ENCODE peak calls at places on chromosomes 6 and 20, in seven cellular contexts. One of them, this sample, is unnamed.
A peak's percentile ranks its signal among the peaks of the same experiment; 100 is the strongest.

GRCh38 chr6:119728935-119729334 is 379.4 kb upstream of the MAN1A1 start:
- DNase-seq in A549: no peak
- DNase-seq in kidney: no peak
- DNase-seq in left ventricle myocardium inferior: no peak
- DNase-seq in bronchial epithelial cell: no peak
- DNase-seq in adipocyte: no peak
- DNase-seq in fibroblast of lung: no peak
- DNase-seq in this sample: no peak

GRCh38 chr6:170292111-170292777 is 1.4 kb upstream of the DLL1 start:
- DNase-seq in A549: no peak
- DNase-seq in kidney: no peak
- DNase-seq in left ventricle myocardium inferior: no peak
- DNase-seq in bronchial epithelial cell: no peak
- DNase-seq in adipocyte: no peak
- DNase-seq in fibroblast of lung: no peak
- DNase-seq in this sample: no peak

GRCh38 chr6:144334150-144334708 is 49.1 kb downstream of the UTRN start:
- DNase-seq in A549: no peak
- DNase-seq in kidney: peak; percentile 78
- DNase-seq in left ventricle myocardium inferior: no peak
- DNase-seq in bronchial epithelial cell: no peak
- DNase-seq in adipocyte: no peak
- DNase-seq in fibroblast of lung: no peak
- DNase-seq in this sample: no peak

GRCh38 chr6:117270960-117271507 is 5.7 kb downstream of the VGLL2 start:
- DNase-seq in A549: no peak
- DNase-seq in kidney: no peak
- DNase-seq in left ventricle myocardium inferior: no peak
- DNase-seq in bronchial epithelial cell: no peak
- DNase-seq in adipocyte: no peak
- DNase-seq in fibroblast of lung: no peak
- DNase-seq in this sample: no peak

GRCh38 chr6:130848945-130849344 is 21.7 kb downstream of the SMLR1 start:
- DNase-seq in A549: no peak
- DNase-seq in kidney: no peak
- DNase-seq in left ventricle myocardium inferior: no peak
- DNase-seq in bronchial epithelial cell: peak; percentile 15
- DNase-seq in adipocyte: no peak
- DNase-seq in fibroblast of lung: no peak
- DNase-seq in this sample: no peak

GRCh38 chr20:21839982-21840381 is 134.5 kb downstream of the PAX1 start:
- DNase-seq in A549: no peak
- DNase-seq in kidney: no peak
- DNase-seq in left ventricle myocardium inferior: no peak
- DNase-seq in bronchial epithelial cell: no peak
- DNase-seq in adipocyte: no peak
- DNase-seq in fibroblast of lung: no peak
- DNase-seq in this sample: no peak

GRCh38 chr6:127026247-127026646 is 92.2 kb upstream of the RSPO3 start:
- DNase-seq in A549: peak; percentile 11
- DNase-seq in kidney: no peak
- DNase-seq in left ventricle myocardium inferior: no peak
- DNase-seq in bronchial epithelial cell: peak; percentile 59
- DNase-seq in adipocyte: no peak
- DNase-seq in fibroblast of lung: peak; percentile 22
- DNase-seq in this sample: no peak

GRCh38 chr6:57435475-57436163 is 118.2 kb downstream of the PRIM2 start:
- DNase-seq in A549: no peak
- DNase-seq in kidney: no peak
- DNase-seq in left ventricle myocardium inferior: no peak
- DNase-seq in bronchial epithelial cell: no peak
- DNase-seq in adipocyte: no peak
- DNase-seq in fibroblast of lung: no peak
- DNase-seq in this sample: no peak

GRCh38 chr6:73032586-73032985 is 192.7 kb downstream of the KHDC1L start:
- DNase-seq in A549: peak; percentile 2
- DNase-seq in kidney: no peak
- DNase-seq in left ventricle myocardium inferior: no peak
- DNase-seq in bronchial epithelial cell: peak; percentile 92
- DNase-seq in adipocyte: peak; percentile 27
- DNase-seq in fibroblast of lung: peak; percentile 69
- DNase-seq in this sample: peak; percentile 1

GRCh38 chr6:21738180-21739094 is 144.9 kb downstream of the SOX4 start:
- DNase-seq in A549: peak; percentile 36
- DNase-seq in kidney: no peak
- DNase-seq in left ventricle myocardium inferior: no peak
- DNase-seq in bronchial epithelial cell: peak; percentile 75
- DNase-seq in adipocyte: no peak
- DNase-seq in fibroblast of lung: peak; percentile 45
- DNase-seq in this sample: no peak

GRCh38 chr20:49799698-49800097 is 12.9 kb upstream of the SLC9A8 start:
- DNase-seq in A549: no peak
- DNase-seq in kidney: no peak
- DNase-seq in left ventricle myocardium inferior: no peak
- DNase-seq in bronchial epithelial cell: no peak
- DNase-seq in adipocyte: no peak
- DNase-seq in fibroblast of lung: no peak
- DNase-seq in this sample: no peak

DNA sequence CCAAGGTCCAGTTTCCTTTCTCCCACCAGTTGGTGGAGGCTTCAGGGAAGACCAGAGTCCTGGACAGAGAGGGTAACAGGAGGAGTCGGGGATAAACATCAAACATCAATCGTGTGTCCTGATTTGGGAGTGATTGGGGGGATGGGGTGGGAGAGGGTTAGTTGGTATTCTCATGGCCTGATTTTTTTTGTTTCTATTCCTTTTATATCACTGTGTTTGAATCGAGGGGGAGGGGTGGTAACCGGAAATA is 365 bp upstream of the HSD17B8 start:
- DNase-seq in A549: no peak
- DNase-seq in kidney: no peak
- DNase-seq in left ventricle myocardium inferior: no peak
- DNase-seq in bronchial epithelial cell: no peak
- DNase-seq in adipocyte: no peak
- DNase-seq in fibroblast of lung: no peak
- DNase-seq in this sample: no peak
- H3K4me3 ChIP-seq in A549: peak overlapping the region; percentile 82
- H3K4me3 ChIP-seq in kidney: peak overlapping the region; percentile 91
- H3K4me3 ChIP-seq in left ventricle myocardium inferior: peak overlapping the region; percentile 73
- H3K4me3 ChIP-seq in bronchial epithelial cell: peak overlapping the region; percentile 92
- H3K4me3 ChIP-seq in adipocyte: peak overlapping the region; percentile 84
- H3K4me3 ChIP-seq in fibroblast of lung: peak overlapping the region; percentile 73
- H3K4me3 ChIP-seq in this sample: peak overlapping the region; percentile 72

DNA sequence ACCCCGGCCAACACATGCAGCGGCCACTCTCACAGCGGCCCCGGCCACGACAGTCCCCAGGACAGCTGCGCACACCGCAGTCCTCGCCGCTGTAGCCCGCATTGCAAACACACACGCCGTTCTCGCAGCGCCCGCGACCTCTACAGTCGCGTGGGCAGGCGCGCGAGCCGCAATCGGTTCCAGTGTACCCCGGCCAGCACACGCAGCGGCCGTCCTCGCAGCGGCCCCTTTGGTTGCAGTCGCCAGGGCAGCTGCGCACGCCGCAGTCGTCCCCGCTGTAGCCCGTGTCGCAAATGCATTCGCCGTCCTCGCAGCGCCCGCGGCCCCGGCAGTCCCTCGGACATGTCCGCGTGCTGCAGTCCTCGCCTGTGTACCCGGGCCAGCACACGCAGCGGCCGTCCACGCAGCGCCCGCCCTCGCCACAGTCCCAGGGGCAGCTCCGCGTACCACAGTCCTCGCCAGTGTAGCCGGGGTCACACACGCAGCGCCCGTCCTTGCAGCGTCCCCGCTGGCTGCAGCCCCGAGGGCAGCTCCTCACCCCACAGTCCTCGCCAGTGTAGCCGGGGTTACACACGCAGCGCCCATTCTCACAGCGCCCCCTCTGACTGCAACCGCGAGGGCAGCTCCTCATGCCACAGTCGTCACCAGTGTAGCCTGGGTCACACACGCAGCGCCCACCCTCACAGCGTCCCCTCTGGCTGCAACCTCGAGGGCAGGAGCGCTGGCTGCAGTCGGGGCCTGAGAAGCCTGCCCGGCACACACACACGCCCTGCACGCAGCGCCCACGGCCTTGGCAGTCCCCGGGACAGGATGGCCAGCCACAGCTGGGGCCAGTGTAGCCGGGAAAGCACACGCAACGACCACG is 12.5 kb downstream of the TNXB start:
- DNase-seq in A549: no peak
- DNase-seq in kidney: no peak
- DNase-seq in left ventricle myocardium inferior: no peak
- DNase-seq in bronchial epithelial cell: no peak
- DNase-seq in adipocyte: no peak
- DNase-seq in fibroblast of lung: no peak
- DNase-seq in this sample: no peak
- H3K4me3 ChIP-seq in A549: no peak overlapping the region
- H3K4me3 ChIP-seq in kidney: no peak overlapping the region
- H3K4me3 ChIP-seq in left ventricle myocardium inferior: peak overlapping the region; percentile 51
- H3K4me3 ChIP-seq in bronchial epithelial cell: no peak overlapping the region
- H3K4me3 ChIP-seq in adipocyte: no peak overlapping the region
- H3K4me3 ChIP-seq in fibroblast of lung: no peak overlapping the region
- H3K4me3 ChIP-seq in this sample: no peak overlapping the region

DNA sequence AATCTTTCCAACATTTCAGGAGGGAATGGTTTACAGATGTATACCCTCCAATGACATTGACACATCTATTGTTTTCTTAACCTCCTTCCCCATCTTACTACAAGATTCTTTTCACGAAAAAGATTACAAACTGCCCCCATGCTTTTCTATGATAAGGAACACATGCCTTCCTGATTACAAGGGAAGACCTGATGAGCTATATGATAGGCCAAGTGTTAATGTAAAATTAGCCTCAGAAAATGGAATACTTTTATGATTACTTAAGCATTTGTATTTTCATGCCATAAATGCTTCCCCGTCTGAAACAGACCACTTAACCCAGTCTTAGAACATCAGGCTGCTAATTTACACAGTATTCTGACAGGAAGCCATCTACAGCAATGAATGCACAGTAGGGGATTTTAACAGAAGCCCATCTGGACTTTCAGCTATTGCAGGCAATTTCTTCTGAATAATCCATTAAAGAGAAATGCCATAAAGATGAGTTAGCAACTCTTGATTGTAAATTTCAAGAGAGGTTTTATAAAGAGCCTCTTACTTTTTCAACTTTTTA is 274.9 kb downstream of the HAO1 start:
- DNase-seq in A549: no peak
- DNase-seq in kidney: no peak
- DNase-seq in left ventricle myocardium inferior: no peak
- DNase-seq in bronchial epithelial cell: no peak
- DNase-seq in adipocyte: no peak
- DNase-seq in fibroblast of lung: peak; percentile 81
- DNase-seq in this sample: no peak
- H3K4me3 ChIP-seq in A549: no peak overlapping the region
- H3K4me3 ChIP-seq in kidney: no peak overlapping the region
- H3K4me3 ChIP-seq in left ventricle myocardium inferior: no peak overlapping the region
- H3K4me3 ChIP-seq in bronchial epithelial cell: no peak overlapping the region
- H3K4me3 ChIP-seq in adipocyte: no peak overlapping the region
- H3K4me3 ChIP-seq in fibroblast of lung: no peak overlapping the region
- H3K4me3 ChIP-seq in this sample: no peak overlapping the region

DNA sequence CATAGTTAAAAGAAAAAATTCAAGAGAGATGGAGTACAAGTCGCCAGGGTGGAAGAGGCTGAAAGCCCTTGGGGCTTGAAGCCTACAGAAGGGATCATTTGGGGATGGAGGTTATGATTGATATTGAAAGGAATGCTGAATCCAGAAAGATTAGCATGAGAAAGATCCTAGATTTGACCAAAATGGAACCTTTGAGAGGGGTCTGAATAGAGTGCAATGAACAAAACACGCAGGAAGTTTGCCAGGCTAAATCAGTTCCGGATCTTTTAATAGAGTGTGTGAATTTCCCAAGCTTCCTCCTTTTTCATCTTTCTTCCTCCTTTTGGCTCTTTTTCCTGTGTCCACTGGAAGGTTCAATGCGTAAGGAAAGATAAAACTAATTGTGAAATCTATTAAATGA is 15.3 kb downstream of the IPCEF1 start:
- DNase-seq in A549: no peak
- DNase-seq in kidney: no peak
- DNase-seq in left ventricle myocardium inferior: no peak
- DNase-seq in bronchial epithelial cell: no peak
- DNase-seq in adipocyte: no peak
- DNase-seq in fibroblast of lung: no peak
- DNase-seq in this sample: no peak
- H3K4me3 ChIP-seq in A549: no peak overlapping the region
- H3K4me3 ChIP-seq in kidney: no peak overlapping the region
- H3K4me3 ChIP-seq in left ventricle myocardium inferior: no peak overlapping the region
- H3K4me3 ChIP-seq in bronchial epithelial cell: no peak overlapping the region
- H3K4me3 ChIP-seq in adipocyte: no peak overlapping the region
- H3K4me3 ChIP-seq in fibroblast of lung: no peak overlapping the region
- H3K4me3 ChIP-seq in this sample: no peak overlapping the region

GRCh38 chr20:38258545-38259223 is 1.9 kb downstream of the KIAA1755 start:
- DNase-seq in A549: no peak
- DNase-seq in kidney: no peak
- DNase-seq in left ventricle myocardium inferior: no peak
- DNase-seq in bronchial epithelial cell: no peak
- DNase-seq in adipocyte: no peak
- DNase-seq in fibroblast of lung: no peak
- DNase-seq in this sample: no peak

GRCh38 chr20:38255389-38255788 is 5.1 kb downstream of the KIAA1755 start:
- DNase-seq in A549: no peak
- DNase-seq in kidney: no peak
- DNase-seq in left ventricle myocardium inferior: no peak
- DNase-seq in bronchial epithelial cell: no peak
- DNase-seq in adipocyte: peak; percentile 59
- DNase-seq in fibroblast of lung: peak; percentile 79
- DNase-seq in this sample: no peak

GRCh38 chr20:38252292-38253288 is 7.9 kb downstream of the KIAA1755 start:
- DNase-seq in A549: no peak
- DNase-seq in kidney: no peak
- DNase-seq in left ventricle myocardium inferior: no peak
- DNase-seq in bronchial epithelial cell: no peak
- DNase-seq in adipocyte: no peak
- DNase-seq in fibroblast of lung: peak; percentile 37
- DNase-seq in this sample: peak; percentile 91

GRCh38 chr20:38256966-38257365 is 3.6 kb downstream of the KIAA1755 start:
- DNase-seq in A549: no peak
- DNase-seq in kidney: no peak
- DNase-seq in left ventricle myocardium inferior: no peak
- DNase-seq in bronchial epithelial cell: no peak
- DNase-seq in adipocyte: no peak
- DNase-seq in fibroblast of lung: no peak
- DNase-seq in this sample: no peak

GRCh38 chr20:38256021-38256420 is 4.5 kb downstream of the KIAA1755 start:
- DNase-seq in A549: no peak
- DNase-seq in kidney: no peak
- DNase-seq in left ventricle myocardium inferior: no peak
- DNase-seq in bronchial epithelial cell: no peak
- DNase-seq in adipocyte: no peak
- DNase-seq in fibroblast of lung: no peak
- DNase-seq in this sample: no peak
- H3K4me3 ChIP-seq in A549: no peak overlapping the region
- H3K4me3 ChIP-seq in kidney: no peak overlapping the region
- H3K4me3 ChIP-seq in left ventricle myocardium inferior: no peak overlapping the region
- H3K4me3 ChIP-seq in bronchial epithelial cell: no peak overlapping the region
- H3K4me3 ChIP-seq in adipocyte: no peak overlapping the region
- H3K4me3 ChIP-seq in fibroblast of lung: no peak overlapping the region
- H3K4me3 ChIP-seq in this sample: no peak overlapping the region

GRCh38 chr6:149830731-149831379 is 33.3 kb downstream of the LRP11 start:
- DNase-seq in A549: no peak
- DNase-seq in kidney: no peak
- DNase-seq in left ventricle myocardium inferior: no peak
- DNase-seq in bronchial epithelial cell: no peak
- DNase-seq in adipocyte: peak; percentile 86
- DNase-seq in fibroblast of lung: peak; percentile 60
- DNase-seq in this sample: no peak
- H3K4me3 ChIP-seq in A549: no peak overlapping the region
- H3K4me3 ChIP-seq in kidney: no peak overlapping the region
- H3K4me3 ChIP-seq in left ventricle myocardium inferior: no peak overlapping the region
- H3K4me3 ChIP-seq in bronchial epithelial cell: no peak overlapping the region
- H3K4me3 ChIP-seq in adipocyte: peak overlapping the region; percentile 53
- H3K4me3 ChIP-seq in fibroblast of lung: peak overlapping the region; percentile 29
- H3K4me3 ChIP-seq in this sample: no peak overlapping the region

GRCh38 chr6:52557389-52558265 is 19.2 kb downstream of the TRAM2 start:
- DNase-seq in A549: no peak
- DNase-seq in kidney: no peak
- DNase-seq in left ventricle myocardium inferior: no peak
- DNase-seq in bronchial epithelial cell: no peak
- DNase-seq in adipocyte: no peak
- DNase-seq in fibroblast of lung: peak; percentile 30
- DNase-seq in this sample: no peak
- H3K4me3 ChIP-seq in A549: no peak overlapping the region
- H3K4me3 ChIP-seq in kidney: no peak overlapping the region
- H3K4me3 ChIP-seq in left ventricle myocardium inferior: no peak overlapping the region
- H3K4me3 ChIP-seq in bronchial epithelial cell: no peak overlapping the region
- H3K4me3 ChIP-seq in adipocyte: peak overlapping the region; percentile 15
- H3K4me3 ChIP-seq in fibroblast of lung: peak overlapping the region; percentile 18
- H3K4me3 ChIP-seq in this sample: no peak overlapping the region